ENCODE peak calls at places on chromosomes 2 and 18, in four cellular contexts. I, M, W and R are unnamed samples.

GRCh38 chr2:39519886-39520285 is 82.8 kb upstream of the MAP4K3 start:
- DNase-seq in I (no peak), M (no peak), W (no peak), R (no peak)

GRCh38 chr18:25345432-25345831 is 6.5 kb downstream of the ZNF521 start:
- DNase-seq in I (no peak), M (no peak), W (no peak), R (no peak)

GRCh38 chr18:43819873-43820272 is 542.6 kb upstream of the SYT4 start:
- DNase-seq in I (no peak), M (no peak), W (no peak), R (no peak)

GRCh38 chr2:14601070-14601770 is 31.3 kb upstream of the LRATD1 start:
- DNase-seq in I (no peak), M (no peak), W (no peak), R (no peak)

GRCh38 chr2:6986251-6986893 is 69.2 kb downstream of the RNF144A start:
- DNase-seq in I (peak; percentile 7), M (no peak), W (no peak), R (no peak)

GRCh38 chr2:118842687-118843491 is 4.6 kb downstream of the EN1 start:
- DNase-seq in I (peak; percentile 20), M (no peak), W (no peak), R (peak; percentile 85)

GRCh38 chr18:2657788-2658458 is 2.4 kb downstream of the SMCHD1 start:
- DNase-seq in I (peak; percentile 87), M (no peak), W (no peak), R (no peak)

GRCh38 chr2:219252900-219253752 is at the start of gene TUBA4B:
- DNase-seq in I (peak; percentile 18), M (no peak), W (no peak), R (peak; percentile 89)

GRCh38 chr2:148136441-148136840 is 115.5 kb downstream of the MBD5 start:
- DNase-seq in I (no peak), M (no peak), W (no peak), R (no peak)

GRCh38 chr18:73715228-73715670 is 432.4 kb downstream of the FBXO15 start:
- DNase-seq in I (no peak), M (no peak), W (peak; percentile 95), R (no peak)

GRCh38 chr2:241768251-241768711 is 8.3 kb upstream of the GAL3ST2 start:
- DNase-seq in I (no peak), M (no peak), W (no peak), R (no peak)

GRCh38 chr2:28408764-28409599 is 16.3 kb downstream of the FOSL2 start:
- DNase-seq in I (peak; percentile 88), M (no peak), W (peak; percentile 97), R (no peak)

GRCh38 chr2:236663267-236663666 is 93.6 kb downstream of the ACKR3 start:
- DNase-seq in I (no peak), M (peak; percentile 77), W (no peak), R (no peak)

GRCh38 chr2:169426069-169426663 is 53.1 kb upstream of the BBS5 start:
- DNase-seq in I (no peak), M (no peak), W (peak; percentile 60), R (no peak)

DNA sequence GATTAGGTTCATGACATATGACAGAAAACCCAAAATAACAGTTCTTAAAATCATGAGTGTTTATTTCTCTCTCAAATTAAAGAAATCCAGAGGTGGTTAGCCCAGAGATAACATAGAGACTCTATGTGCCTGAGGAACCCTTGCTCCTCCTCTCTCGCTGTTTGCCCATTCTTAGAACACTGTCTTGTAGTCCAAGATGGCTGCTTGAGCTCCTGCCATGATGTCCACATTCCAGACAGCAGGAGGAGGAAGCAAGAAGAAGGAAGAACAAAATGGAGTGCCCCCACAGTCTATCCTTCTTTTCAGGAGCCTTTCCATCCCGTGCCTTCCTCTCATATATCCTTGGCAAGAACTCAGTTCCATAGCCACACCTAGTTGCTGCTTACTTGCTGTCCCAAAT is 13.9 kb upstream of the ST8SIA5 start:
- DNase-seq in I (no peak), M (no peak), W (no peak), R (no peak)
- H3K4me3 ChIP-seq in I (no peak overlapping the region), M (no peak overlapping the region), W (no peak overlapping the region), R (no peak overlapping the region)

DNA sequence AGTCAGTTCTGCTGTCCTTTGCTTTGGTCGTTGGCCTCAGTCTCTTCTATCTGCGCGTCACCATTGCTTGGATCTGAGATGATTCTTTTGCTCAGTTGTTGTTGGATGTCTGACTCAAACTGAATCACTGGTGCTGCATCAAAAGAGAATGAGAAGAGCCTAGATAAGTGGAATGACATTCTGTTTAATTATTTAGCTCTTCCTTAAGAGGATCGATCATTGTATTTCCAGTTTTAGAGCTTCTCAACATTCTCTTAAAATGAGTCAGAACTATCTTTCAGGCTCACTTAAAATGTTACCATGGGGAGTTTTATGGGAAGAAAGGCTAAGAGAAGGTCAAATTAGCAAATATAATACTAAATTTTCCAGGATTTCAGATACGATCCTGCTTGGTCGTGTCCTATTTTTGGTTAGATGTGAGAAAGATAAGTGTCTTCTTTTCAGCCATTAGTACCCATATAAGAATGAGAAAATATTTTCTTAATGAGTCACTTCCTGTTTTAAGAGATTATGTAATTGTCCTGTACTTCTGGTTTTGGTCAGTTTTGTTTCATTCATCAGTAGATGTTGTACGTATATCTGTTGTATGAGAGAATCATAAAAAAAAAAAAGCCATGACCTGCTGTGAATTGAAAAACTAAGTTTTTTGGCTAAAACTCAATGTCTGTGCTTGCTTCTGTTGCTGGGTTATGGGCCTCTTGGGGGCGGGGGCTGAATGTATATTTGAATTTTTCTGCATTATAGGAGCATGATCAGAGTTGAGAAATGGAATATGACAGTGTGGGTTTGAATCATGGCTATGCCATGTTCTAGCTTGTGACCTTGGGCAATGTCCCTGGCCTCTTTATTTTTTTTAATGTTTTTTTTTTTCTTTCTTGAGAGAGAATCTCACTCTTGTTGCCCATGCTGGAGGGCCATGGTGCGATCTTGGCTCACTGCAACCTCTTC is 31.5 kb upstream of the CASP10 start:
- DNase-seq in I (peak; percentile 84), M (no peak), W (peak; percentile 52), R (no peak)
- H3K4me3 ChIP-seq in I (no peak overlapping the region), M (no peak overlapping the region), W (no peak overlapping the region), R (no peak overlapping the region)

DNA sequence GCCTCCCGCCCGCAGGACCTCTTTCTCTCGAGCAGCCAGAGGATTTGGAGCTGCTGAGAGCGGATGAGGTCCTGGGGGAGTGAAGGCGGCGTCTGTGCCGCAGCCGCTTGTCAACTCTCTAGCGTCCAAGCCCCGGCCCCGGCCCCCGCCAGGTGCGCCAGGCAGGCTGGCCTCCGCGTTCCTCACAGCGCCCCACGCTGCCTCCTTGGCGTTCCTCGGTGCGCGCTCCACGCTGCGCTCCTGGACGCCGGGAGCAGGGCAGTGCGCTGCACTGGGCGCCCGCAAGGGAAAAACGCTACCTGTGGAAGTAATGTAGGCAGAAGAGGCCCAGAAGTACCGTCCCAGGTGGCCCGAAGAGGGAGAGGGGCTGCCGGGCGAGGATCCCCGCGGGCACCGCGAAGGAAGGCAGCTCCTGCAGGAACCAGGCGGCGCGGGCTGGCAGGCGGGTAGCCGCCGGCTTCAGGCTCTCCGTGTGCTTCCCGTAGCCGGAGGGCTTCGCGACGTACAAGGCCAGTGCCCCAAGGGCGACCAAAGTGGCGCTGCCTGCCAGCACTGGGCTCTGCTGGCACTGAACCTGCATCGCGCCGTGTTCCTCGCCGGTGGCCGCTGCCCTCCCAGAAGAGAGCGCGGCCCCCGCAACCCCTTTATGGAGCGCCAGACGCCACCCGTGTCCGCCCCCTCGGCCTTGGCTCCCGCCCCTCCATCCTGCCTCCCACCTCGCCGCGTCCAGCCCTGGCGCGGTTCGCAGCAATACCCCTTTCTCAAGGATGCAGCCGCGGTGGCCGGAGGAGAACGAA is at the start of gene SRD5A2:
- DNase-seq in I (no peak), M (no peak), W (no peak), R (peak; percentile 81)
- H3K4me3 ChIP-seq in I (no peak within 1 kb of the TSS), M (no peak within 1 kb of the TSS), W (no peak within 1 kb of the TSS), R (no peak within 1 kb of the TSS)

GRCh38 chr2:29560566-29560965 is 360.8 kb downstream of the ALK start:
- DNase-seq in I (no peak), M (no peak), W (no peak), R (no peak)
- H3K4me3 ChIP-seq in I (no peak overlapping the region), M (no peak overlapping the region), W (no peak overlapping the region), R (no peak overlapping the region)

GRCh38 chr2:115161531-115162453 is 719.4 kb downstream of the DPP10 start:
- DNase-seq in I (no peak), M (no peak), W (peak; percentile 56), R (no peak)
- H3K4me3 ChIP-seq in I (no peak overlapping the region), M (peak overlapping the region; percentile 19), W (peak overlapping the region; percentile 76), R (no peak overlapping the region)

DNA sequence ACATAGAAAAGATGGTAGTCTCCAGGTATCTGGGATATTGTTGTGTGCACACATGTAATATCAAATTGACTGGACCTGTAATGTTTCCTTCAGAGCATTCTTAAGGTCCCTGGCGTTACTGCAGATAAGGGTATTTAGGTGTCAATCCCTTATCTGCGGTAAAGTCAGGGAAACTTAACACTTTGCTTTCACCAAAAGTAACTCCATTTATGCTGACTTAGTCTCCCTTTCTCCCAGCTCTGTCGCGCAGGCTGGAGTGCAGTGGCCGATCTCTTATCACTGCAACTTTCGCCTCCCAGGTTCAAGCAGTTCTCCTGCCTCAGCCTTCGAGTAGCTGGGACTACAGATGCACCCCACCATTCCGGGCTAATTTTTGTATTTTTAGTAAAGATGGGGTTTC is 1.8 kb downstream of the CNNM3 start:
- DNase-seq in I (no peak), M (no peak), W (no peak), R (no peak)
- H3K4me3 ChIP-seq in I (no peak overlapping the region), M (peak overlapping the region; percentile 79), W (no peak overlapping the region), R (no peak overlapping the region)

GRCh38 chr2:79621252-79621651 is 108.4 kb downstream of the CTNNA2 start:
- DNase-seq in I (no peak), M (no peak), W (no peak), R (no peak)

GRCh38 chr2:79619976-79620375 is 107.1 kb downstream of the CTNNA2 start:
- DNase-seq in I (no peak), M (no peak), W (no peak), R (no peak)

GRCh38 chr2:79621755-79622154 is 108.9 kb downstream of the CTNNA2 start:
- DNase-seq in I (no peak), M (no peak), W (no peak), R (no peak)

GRCh38 chr2:79620679-79621078 is 107.8 kb downstream of the CTNNA2 start:
- DNase-seq in I (no peak), M (no peak), W (no peak), R (no peak)

GRCh38 chr2:79619442-79619841 is 106.6 kb downstream of the CTNNA2 start:
- DNase-seq in I (no peak), M (no peak), W (no peak), R (no peak)
- H3K4me3 ChIP-seq in I (no peak overlapping the region), M (no peak overlapping the region), W (no peak overlapping the region), R (no peak overlapping the region)

DNA sequence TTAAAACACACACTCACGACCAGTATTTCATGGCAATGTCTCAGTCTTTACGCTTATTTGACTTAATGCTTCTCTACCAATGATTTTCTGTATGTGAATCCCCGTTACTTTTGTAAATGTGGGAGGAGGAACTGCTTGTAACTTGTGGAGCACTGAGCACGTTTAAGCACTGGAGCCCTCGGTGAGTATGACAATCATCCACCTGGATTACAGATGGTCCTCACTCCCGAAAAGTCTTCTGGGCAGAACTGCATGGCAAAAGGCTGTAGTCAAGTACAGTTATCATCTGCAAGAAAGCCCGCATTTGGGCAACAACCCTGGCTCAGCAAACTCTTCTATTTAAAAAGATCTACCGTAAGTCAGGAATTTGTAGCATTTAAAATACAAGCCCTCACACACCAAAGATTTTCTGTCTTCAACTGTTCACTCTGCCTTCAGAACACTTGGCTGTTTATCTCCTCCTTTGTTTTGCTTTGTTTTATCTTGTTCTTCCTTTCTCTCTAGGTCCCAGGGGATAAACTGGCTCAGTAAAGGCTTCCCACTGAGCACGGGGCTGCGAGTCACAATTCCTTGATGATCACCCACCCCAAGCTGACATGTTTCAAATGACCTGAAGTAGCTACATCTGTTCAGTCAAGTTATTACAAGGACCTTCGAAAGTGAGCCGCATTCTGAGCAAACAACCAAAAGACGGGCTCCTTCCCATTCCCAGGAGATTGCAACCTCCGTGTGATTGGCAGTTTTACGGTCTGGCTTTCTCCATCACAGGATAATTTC is 102.2 kb downstream of the DLGAP1 start:
- DNase-seq in I (no peak), M (no peak), W (no peak), R (no peak)
- H3K4me3 ChIP-seq in I (no peak overlapping the region), M (no peak overlapping the region), W (no peak overlapping the region), R (no peak overlapping the region)